ENCODE peak calls at places on chromosomes 4 and X, in seven cellular contexts. One of them, this sample, is unnamed.

GRCh38 chr4:140374130-140374477 is 658 bp downstream of the SCOC start:
- DNase-seq in CD8-positive, alpha-beta T cell: no peak
- DNase-seq in endothelial cell: no peak
- DNase-seq in pancreas: no peak
- DNase-seq in cardiac muscle cell: no peak
- DNase-seq in A549: no peak
- DNase-seq in heart left ventricle: no peak
- DNase-seq in this sample: no peak

GRCh38 chr4:119785963-119786362 is 157.4 kb upstream of the PDE5A start:
- DNase-seq in CD8-positive, alpha-beta T cell: no peak
- DNase-seq in endothelial cell: no peak
- DNase-seq in pancreas: no peak
- DNase-seq in cardiac muscle cell: peak
- DNase-seq in A549: no peak
- DNase-seq in heart left ventricle: no peak
- DNase-seq in this sample: no peak

GRCh38 chr4:144703494-144703893 is 57.5 kb downstream of the HHIP start:
- DNase-seq in CD8-positive, alpha-beta T cell: no peak
- DNase-seq in endothelial cell: no peak
- DNase-seq in pancreas: no peak
- DNase-seq in cardiac muscle cell: no peak
- DNase-seq in A549: no peak
- DNase-seq in heart left ventricle: no peak
- DNase-seq in this sample: no peak

GRCh38 chr4:113616443-113616842 is 145.1 kb downstream of the CAMK2D start:
- DNase-seq in CD8-positive, alpha-beta T cell: no peak
- DNase-seq in endothelial cell: no peak
- DNase-seq in pancreas: no peak
- DNase-seq in cardiac muscle cell: no peak
- DNase-seq in A549: no peak
- DNase-seq in heart left ventricle: no peak
- DNase-seq in this sample: no peak

GRCh38 chrX:129019412-129019811 is 503.9 kb downstream of the SMARCA1 start:
- DNase-seq in CD8-positive, alpha-beta T cell: no peak
- DNase-seq in endothelial cell: no peak
- DNase-seq in pancreas: no peak
- DNase-seq in cardiac muscle cell: no peak
- DNase-seq in A549: no peak
- DNase-seq in heart left ventricle: no peak
- DNase-seq in this sample: no peak

GRCh38 chr4:175536852-175537453 is 275.1 kb downstream of the GPM6A start:
- DNase-seq in CD8-positive, alpha-beta T cell: no peak
- DNase-seq in endothelial cell: peak
- DNase-seq in pancreas: no peak
- DNase-seq in cardiac muscle cell: peak
- DNase-seq in A549: peak
- DNase-seq in heart left ventricle: no peak
- DNase-seq in this sample: no peak

GRCh38 chr4:169099775-169100180 is 89.7 kb upstream of the CBR4 start:
- DNase-seq in CD8-positive, alpha-beta T cell: no peak
- DNase-seq in endothelial cell: no peak
- DNase-seq in pancreas: no peak
- DNase-seq in cardiac muscle cell: peak
- DNase-seq in A549: no peak
- DNase-seq in heart left ventricle: no peak
- DNase-seq in this sample: no peak

GRCh38 chr4:152634110-152634760 is 45.6 kb downstream of the TMEM154 start:
- DNase-seq in CD8-positive, alpha-beta T cell: no peak
- DNase-seq in endothelial cell: no peak
- DNase-seq in pancreas: no peak
- DNase-seq in cardiac muscle cell: peak
- DNase-seq in A549: no peak
- DNase-seq in heart left ventricle: no peak
- DNase-seq in this sample: no peak

GRCh38 chrX:13029831-13030771 is 14.3 kb downstream of the FAM9C start:
- DNase-seq in CD8-positive, alpha-beta T cell: peak
- DNase-seq in endothelial cell: no peak
- DNase-seq in pancreas: no peak
- DNase-seq in cardiac muscle cell: no peak
- DNase-seq in A549: no peak
- DNase-seq in heart left ventricle: no peak
- DNase-seq in this sample: no peak

GRCh38 chr4:42555828-42556227 is 101.1 kb downstream of the ATP8A1 start:
- DNase-seq in CD8-positive, alpha-beta T cell: no peak
- DNase-seq in endothelial cell: no peak
- DNase-seq in pancreas: no peak
- DNase-seq in cardiac muscle cell: peak
- DNase-seq in A549: no peak
- DNase-seq in heart left ventricle: no peak
- DNase-seq in this sample: no peak

GRCh38 chrX:24282381-24283121 is 31.3 kb downstream of the SUPT20HL2 start:
- DNase-seq in CD8-positive, alpha-beta T cell: no peak
- DNase-seq in endothelial cell: no peak
- DNase-seq in pancreas: peak
- DNase-seq in cardiac muscle cell: peak
- DNase-seq in A549: no peak
- DNase-seq in heart left ventricle: no peak
- DNase-seq in this sample: no peak

GRCh38 chr4:53809816-53810215 is 218.5 kb upstream of the LNX1 start:
- DNase-seq in CD8-positive, alpha-beta T cell: no peak
- DNase-seq in endothelial cell: no peak
- DNase-seq in pancreas: no peak
- DNase-seq in cardiac muscle cell: no peak
- DNase-seq in A549: no peak
- DNase-seq in heart left ventricle: no peak
- DNase-seq in this sample: no peak

GRCh38 chr4:156182269-156182668 is 228.6 kb upstream of the CTSO start:
- DNase-seq in CD8-positive, alpha-beta T cell: no peak
- DNase-seq in endothelial cell: no peak
- DNase-seq in pancreas: no peak
- DNase-seq in cardiac muscle cell: no peak
- DNase-seq in A549: no peak
- DNase-seq in heart left ventricle: no peak
- DNase-seq in this sample: no peak

GRCh38 chr4:577499-578450 is 1.7 kb upstream of the TMEM271 start:
- DNase-seq in CD8-positive, alpha-beta T cell: no peak
- DNase-seq in endothelial cell: no peak
- DNase-seq in pancreas: no peak
- DNase-seq in cardiac muscle cell: peak
- DNase-seq in A549: no peak
- DNase-seq in heart left ventricle: no peak
- DNase-seq in this sample: no peak

GRCh38 chr4:15006416-15007024 is 4.2 kb downstream of the CPEB2 start:
- DNase-seq in CD8-positive, alpha-beta T cell: no peak
- DNase-seq in endothelial cell: no peak
- DNase-seq in pancreas: no peak
- DNase-seq in cardiac muscle cell: peak
- DNase-seq in A549: no peak
- DNase-seq in heart left ventricle: no peak
- DNase-seq in this sample: no peak

GRCh38 chr4:15003891-15004700 is 1.8 kb downstream of the CPEB2 start:
- DNase-seq in CD8-positive, alpha-beta T cell: peak
- DNase-seq in endothelial cell: peak
- DNase-seq in pancreas: peak
- DNase-seq in cardiac muscle cell: peak
- DNase-seq in A549: no peak
- DNase-seq in heart left ventricle: peak
- DNase-seq in this sample: peak

GRCh38 chr4:15005474-15006115 is 3.3 kb downstream of the CPEB2 start:
- DNase-seq in CD8-positive, alpha-beta T cell: no peak
- DNase-seq in endothelial cell: no peak
- DNase-seq in pancreas: no peak
- DNase-seq in cardiac muscle cell: no peak
- DNase-seq in A549: no peak
- DNase-seq in heart left ventricle: no peak
- DNase-seq in this sample: no peak

GRCh38 chr4:15003441-15003890 is 1.2 kb downstream of the CPEB2 start:
- DNase-seq in CD8-positive, alpha-beta T cell: no peak
- DNase-seq in endothelial cell: no peak
- DNase-seq in pancreas: peak
- DNase-seq in cardiac muscle cell: peak
- DNase-seq in A549: no peak
- DNase-seq in heart left ventricle: peak
- DNase-seq in this sample: peak

DNA sequence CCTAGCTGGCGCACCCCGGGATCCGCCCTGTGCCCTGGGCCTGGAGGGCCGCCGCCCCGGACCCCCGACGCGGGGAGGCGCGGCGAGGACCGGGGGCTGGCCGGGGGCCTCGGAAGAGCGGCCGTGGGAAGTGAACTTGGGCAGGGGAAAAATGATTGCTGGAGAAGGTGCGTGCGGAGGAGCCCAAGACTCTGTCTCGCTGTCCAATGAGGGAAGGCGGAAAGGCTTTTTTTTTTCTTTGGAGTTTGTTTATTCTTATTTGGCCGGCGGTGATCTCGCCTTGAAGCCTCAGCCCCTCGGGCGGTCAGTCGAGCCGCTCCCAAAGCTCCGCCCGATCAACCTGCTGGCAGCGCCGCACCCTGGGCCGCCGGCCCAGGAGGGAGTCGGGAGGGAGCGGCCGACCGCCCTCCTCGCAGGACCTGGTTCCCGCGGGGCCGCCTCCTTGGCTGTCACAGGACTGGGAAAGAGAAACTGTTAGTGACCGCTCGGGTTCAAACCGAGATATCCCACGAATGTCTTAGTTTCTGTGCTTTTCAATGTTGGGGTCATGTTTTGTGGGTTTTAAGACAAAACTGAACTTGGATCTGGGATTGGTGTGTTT is 2.5 kb downstream of the CPEB2 start:
- DNase-seq in CD8-positive, alpha-beta T cell: peak
- DNase-seq in endothelial cell: peak
- DNase-seq in pancreas: peak
- DNase-seq in cardiac muscle cell: peak
- DNase-seq in A549: no peak
- DNase-seq in heart left ventricle: peak
- DNase-seq in this sample: peak
- TF ChIP-seq CTCF in CD8-positive, alpha-beta T cell: no peak
- TF ChIP-seq CTCF in endothelial cell: no peak
- TF ChIP-seq CTCF in pancreas: no peak
- TF ChIP-seq CTCF in cardiac muscle cell: no peak
- TF ChIP-seq CTCF in A549: no peak
- TF ChIP-seq CTCF in heart left ventricle: no peak
- TF ChIP-seq CTCF in this sample: no peak

GRCh38 chr4:123558865-123559264 is 162.3 kb downstream of the SPRY1 start:
- DNase-seq in CD8-positive, alpha-beta T cell: no peak
- DNase-seq in endothelial cell: no peak
- DNase-seq in pancreas: no peak
- DNase-seq in cardiac muscle cell: no peak
- DNase-seq in A549: no peak
- DNase-seq in heart left ventricle: no peak
- DNase-seq in this sample: no peak

GRCh38 chr4:123557857-123558536 is 161.4 kb downstream of the SPRY1 start:
- DNase-seq in CD8-positive, alpha-beta T cell: no peak
- DNase-seq in endothelial cell: no peak
- DNase-seq in pancreas: no peak
- DNase-seq in cardiac muscle cell: no peak
- DNase-seq in A549: no peak
- DNase-seq in heart left ventricle: no peak
- DNase-seq in this sample: no peak

GRCh38 chr4:123562994-123563745 is 166.6 kb downstream of the SPRY1 start:
- DNase-seq in CD8-positive, alpha-beta T cell: no peak
- DNase-seq in endothelial cell: no peak
- DNase-seq in pancreas: no peak
- DNase-seq in cardiac muscle cell: peak
- DNase-seq in A549: no peak
- DNase-seq in heart left ventricle: no peak
- DNase-seq in this sample: no peak

GRCh38 chr4:123561525-123561924 is 164.9 kb downstream of the SPRY1 start:
- DNase-seq in CD8-positive, alpha-beta T cell: no peak
- DNase-seq in endothelial cell: no peak
- DNase-seq in pancreas: no peak
- DNase-seq in cardiac muscle cell: no peak
- DNase-seq in A549: no peak
- DNase-seq in heart left ventricle: no peak
- DNase-seq in this sample: no peak

DNA sequence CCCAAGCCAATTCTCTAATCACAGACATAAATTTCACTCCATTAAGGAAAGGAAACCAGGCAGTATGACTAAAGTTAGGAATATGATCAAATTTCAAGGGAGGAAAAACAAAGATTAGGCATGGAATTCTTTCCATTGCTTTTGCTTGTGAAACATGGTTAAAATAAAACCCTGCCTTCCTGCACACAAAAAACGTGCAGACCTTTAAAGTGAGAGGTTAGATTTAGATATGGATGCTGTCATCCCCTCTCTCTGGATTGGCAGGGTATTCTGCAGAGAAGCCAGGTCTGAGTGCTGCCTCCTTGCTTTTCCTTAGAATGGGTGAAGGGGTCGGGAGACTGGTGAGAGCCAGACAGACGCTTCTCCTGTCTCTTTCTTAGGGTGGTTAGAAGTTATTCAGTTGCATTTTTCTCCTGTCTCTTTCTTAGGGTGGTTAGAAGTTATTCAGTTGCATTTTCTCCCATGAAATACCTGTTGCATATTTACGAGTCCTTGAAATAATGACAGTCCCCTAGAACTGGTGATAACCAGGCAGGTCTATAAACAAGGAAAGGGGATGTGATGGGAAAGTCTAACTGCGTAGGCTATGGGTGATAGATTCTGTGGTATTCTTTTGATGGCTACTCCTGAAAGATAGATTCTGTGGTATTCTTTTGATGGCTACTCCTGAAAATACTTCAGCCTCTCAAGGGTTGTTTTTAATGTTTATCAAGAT is 163.5 kb downstream of the SPRY1 start:
- DNase-seq in CD8-positive, alpha-beta T cell: no peak
- DNase-seq in endothelial cell: no peak
- DNase-seq in pancreas: no peak
- DNase-seq in cardiac muscle cell: peak
- DNase-seq in A549: no peak
- DNase-seq in heart left ventricle: no peak
- DNase-seq in this sample: no peak
- TF ChIP-seq CTCF in CD8-positive, alpha-beta T cell: no peak
- TF ChIP-seq CTCF in endothelial cell: no peak
- TF ChIP-seq CTCF in pancreas: no peak
- TF ChIP-seq CTCF in cardiac muscle cell: no peak
- TF ChIP-seq CTCF in A549: no peak
- TF ChIP-seq CTCF in heart left ventricle: no peak
- TF ChIP-seq CTCF in this sample: no peak

DNA sequence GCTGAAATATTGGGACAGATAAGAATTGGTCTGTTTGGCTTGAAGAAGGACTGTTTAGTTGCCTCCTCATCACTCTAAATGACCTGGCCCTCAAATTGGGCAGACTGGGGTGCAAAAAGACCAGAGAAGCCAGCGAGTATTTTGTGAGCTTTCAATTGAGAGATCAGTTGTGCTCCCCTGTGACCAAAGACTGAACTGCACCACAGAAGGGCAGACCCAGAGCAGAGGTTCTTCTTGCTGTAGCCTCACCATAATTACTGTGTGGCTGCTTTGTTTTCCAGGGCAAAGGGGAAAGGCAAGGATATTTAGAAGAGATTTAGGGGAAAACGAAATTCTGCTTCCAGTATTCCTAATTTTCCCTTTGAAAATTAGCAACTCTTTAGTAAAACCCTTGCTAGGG is 104.0 kb upstream of the MBNL3 start:
- DNase-seq in CD8-positive, alpha-beta T cell: no peak
- DNase-seq in endothelial cell: peak
- DNase-seq in pancreas: no peak
- DNase-seq in cardiac muscle cell: peak
- DNase-seq in A549: no peak
- DNase-seq in heart left ventricle: no peak
- DNase-seq in this sample: no peak
- TF ChIP-seq CTCF in CD8-positive, alpha-beta T cell: no peak
- TF ChIP-seq CTCF in endothelial cell: no peak
- TF ChIP-seq CTCF in pancreas: peak
- TF ChIP-seq CTCF in cardiac muscle cell: peak
- TF ChIP-seq CTCF in A549: no peak
- TF ChIP-seq CTCF in heart left ventricle: peak
- TF ChIP-seq CTCF in this sample: no peak

GRCh38 chr4:40579983-40580382 is 49.7 kb downstream of the RBM47 start:
- DNase-seq in CD8-positive, alpha-beta T cell: no peak
- DNase-seq in endothelial cell: no peak
- DNase-seq in pancreas: no peak
- DNase-seq in cardiac muscle cell: peak
- DNase-seq in A549: no peak
- DNase-seq in heart left ventricle: no peak
- DNase-seq in this sample: no peak
- TF ChIP-seq CTCF in CD8-positive, alpha-beta T cell: no peak
- TF ChIP-seq CTCF in endothelial cell: no peak
- TF ChIP-seq CTCF in pancreas: no peak
- TF ChIP-seq CTCF in cardiac muscle cell: no peak
- TF ChIP-seq CTCF in A549: no peak
- TF ChIP-seq CTCF in heart left ventricle: no peak
- TF ChIP-seq CTCF in this sample: no peak